ENCODE peak calls at places on chromosome 3, in eight cellular contexts. One of them, this sample, is unnamed.
A peak's percentile ranks its signal among the peaks of the same experiment; 100 is the strongest.

GRCh38 chr3:196624907-196625306 is 14.6 kb upstream of the NRROS start:
- DNase-seq in left lung: no peak
- DNase-seq in CD8-positive, alpha-beta memory T cell: no peak
- DNase-seq in hepatocyte: no peak
- DNase-seq in neuronal stem cell: no peak
- DNase-seq in Karpas-422: no peak
- DNase-seq in right atrium auricular region: no peak
- DNase-seq in pancreas: no peak
- DNase-seq in this sample: peak; percentile 85

GRCh38 chr3:17301271-17301670 is 416.5 kb downstream of the PLCL2 start:
- DNase-seq in Karpas-422: no peak
- DNase-seq in right atrium auricular region: no peak
- DNase-seq in pancreas: no peak
- DNase-seq in hepatocyte: no peak
- DNase-seq in neuronal stem cell: no peak
- DNase-seq in CD8-positive, alpha-beta memory T cell: no peak
- DNase-seq in left lung: no peak
- DNase-seq in this sample: no peak

GRCh38 chr3:49671291-49672288 is 2.6 kb upstream of the APEH start:
- DNase-seq in right atrium auricular region: no peak
- DNase-seq in Karpas-422: peak; percentile 92
- DNase-seq in pancreas: peak; percentile 77
- DNase-seq in CD8-positive, alpha-beta memory T cell: peak; percentile 56
- DNase-seq in left lung: peak; percentile 84
- DNase-seq in neuronal stem cell: peak; percentile 64
- DNase-seq in hepatocyte: peak; percentile 85
- DNase-seq in this sample: peak; percentile 86

GRCh38 chr3:171896341-171896740 is 53.2 kb downstream of the TMEM212 start:
- DNase-seq in pancreas: no peak
- DNase-seq in right atrium auricular region: no peak
- DNase-seq in left lung: no peak
- DNase-seq in neuronal stem cell: no peak
- DNase-seq in Karpas-422: no peak
- DNase-seq in hepatocyte: no peak
- DNase-seq in CD8-positive, alpha-beta memory T cell: no peak
- DNase-seq in this sample: no peak

GRCh38 chr3:119388577-119388976 is 74.8 kb downstream of the TMEM39A start:
- DNase-seq in left lung: no peak
- DNase-seq in hepatocyte: no peak
- DNase-seq in Karpas-422: no peak
- DNase-seq in neuronal stem cell: no peak
- DNase-seq in pancreas: no peak
- DNase-seq in right atrium auricular region: no peak
- DNase-seq in CD8-positive, alpha-beta memory T cell: no peak
- DNase-seq in this sample: no peak

GRCh38 chr3:195259564-195260285 is 11.2 kb downstream of the XXYLT1 start:
- DNase-seq in Karpas-422: peak; percentile 95
- DNase-seq in neuronal stem cell: peak; percentile 90
- DNase-seq in hepatocyte: peak; percentile 97
- DNase-seq in left lung: peak; percentile 96
- DNase-seq in right atrium auricular region: peak; percentile 95
- DNase-seq in CD8-positive, alpha-beta memory T cell: peak; percentile 88
- DNase-seq in pancreas: peak; percentile 72
- DNase-seq in this sample: peak; percentile 92

GRCh38 chr3:65888980-65889706 is 149.6 kb downstream of the MAGI1 start:
- DNase-seq in CD8-positive, alpha-beta memory T cell: no peak
- DNase-seq in neuronal stem cell: no peak
- DNase-seq in left lung: no peak
- DNase-seq in Karpas-422: no peak
- DNase-seq in pancreas: no peak
- DNase-seq in right atrium auricular region: no peak
- DNase-seq in hepatocyte: peak; percentile 21
- DNase-seq in this sample: peak; percentile 53

GRCh38 chr3:183278479-183279088 is 25.5 kb downstream of the B3GNT5 start:
- DNase-seq in Karpas-422: no peak
- DNase-seq in neuronal stem cell: no peak
- DNase-seq in pancreas: no peak
- DNase-seq in left lung: no peak
- DNase-seq in right atrium auricular region: no peak
- DNase-seq in CD8-positive, alpha-beta memory T cell: no peak
- DNase-seq in hepatocyte: no peak
- DNase-seq in this sample: no peak

GRCh38 chr3:128432301-128432897 is 34.3 kb downstream of the DNAJB8 start:
- DNase-seq in right atrium auricular region: no peak
- DNase-seq in hepatocyte: no peak
- DNase-seq in pancreas: no peak
- DNase-seq in CD8-positive, alpha-beta memory T cell: no peak
- DNase-seq in Karpas-422: no peak
- DNase-seq in left lung: peak; percentile 81
- DNase-seq in neuronal stem cell: no peak
- DNase-seq in this sample: no peak

DNA sequence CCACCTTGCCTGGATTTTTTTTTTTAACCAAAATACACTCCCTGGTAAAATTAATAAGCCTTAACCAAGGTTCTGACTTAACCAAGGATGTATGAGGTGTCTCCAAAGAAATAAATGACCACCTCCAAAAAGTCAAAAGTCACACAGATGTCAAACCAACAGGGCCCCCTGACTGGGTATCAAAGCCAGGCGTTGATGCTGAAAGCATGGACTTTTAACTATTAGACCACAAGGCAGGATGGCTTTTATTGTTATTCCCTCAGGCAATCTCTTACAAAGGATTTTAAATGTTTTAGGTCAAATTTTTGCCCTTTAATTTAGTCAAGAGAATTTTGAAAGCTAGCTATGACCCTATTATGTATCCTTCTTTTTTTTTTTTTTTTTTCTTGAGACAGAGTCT is 60.4 kb downstream of the OSTN start:
- DNase-seq in pancreas: no peak
- DNase-seq in CD8-positive, alpha-beta memory T cell: no peak
- DNase-seq in Karpas-422: no peak
- DNase-seq in right atrium auricular region: no peak
- DNase-seq in neuronal stem cell: no peak
- DNase-seq in hepatocyte: no peak
- DNase-seq in left lung: no peak
- DNase-seq in this sample: no peak
- H3K4me3 ChIP-seq in pancreas: no peak overlapping the region
- H3K4me3 ChIP-seq in CD8-positive, alpha-beta memory T cell: no peak overlapping the region
- H3K4me3 ChIP-seq in Karpas-422: no peak overlapping the region
- H3K4me3 ChIP-seq in right atrium auricular region: no peak overlapping the region
- H3K4me3 ChIP-seq in neuronal stem cell: no peak overlapping the region
- H3K4me3 ChIP-seq in hepatocyte: no peak overlapping the region
- H3K4me3 ChIP-seq in left lung: no peak overlapping the region
- H3K4me3 ChIP-seq in this sample: no peak overlapping the region

DNA sequence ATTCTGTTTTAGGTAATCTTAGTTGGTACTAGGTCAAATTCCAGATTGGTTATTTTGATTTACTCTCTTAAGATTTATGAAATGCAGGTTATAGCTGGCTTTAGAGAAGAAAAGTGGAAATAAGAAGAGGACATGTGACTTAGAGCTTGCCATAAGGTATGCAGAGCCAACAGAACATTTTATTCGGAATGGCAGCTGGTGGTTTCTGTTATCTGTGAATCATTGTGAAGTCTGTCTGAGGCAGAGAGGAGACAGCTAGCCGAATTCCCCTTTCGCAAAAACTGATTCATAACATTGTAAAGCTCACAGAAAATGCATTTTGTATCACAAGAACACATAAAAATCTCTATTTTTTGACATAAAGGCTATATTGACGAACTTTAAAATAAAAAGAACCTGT is 82.0 kb downstream of the FILIP1L start:
- DNase-seq in neuronal stem cell: no peak
- DNase-seq in CD8-positive, alpha-beta memory T cell: no peak
- DNase-seq in right atrium auricular region: no peak
- DNase-seq in pancreas: no peak
- DNase-seq in Karpas-422: no peak
- DNase-seq in left lung: no peak
- DNase-seq in hepatocyte: no peak
- DNase-seq in this sample: no peak
- H3K27ac ChIP-seq in neuronal stem cell: no peak overlapping the region
- H3K27ac ChIP-seq in CD8-positive, alpha-beta memory T cell: no peak overlapping the region
- H3K27ac ChIP-seq in right atrium auricular region: peak overlapping the region; percentile 29
- H3K27ac ChIP-seq in pancreas: peak overlapping the region; percentile 52
- H3K27ac ChIP-seq in Karpas-422: no peak overlapping the region
- H3K27ac ChIP-seq in left lung: peak overlapping the region; percentile 16
- H3K27ac ChIP-seq in hepatocyte: peak overlapping the region; percentile 66
- H3K27ac ChIP-seq in this sample: no peak overlapping the region

GRCh38 chr3:188343894-188344293 is 189.9 kb downstream of the LPP start:
- DNase-seq in hepatocyte: no peak
- DNase-seq in CD8-positive, alpha-beta memory T cell: no peak
- DNase-seq in Karpas-422: no peak
- DNase-seq in pancreas: no peak
- DNase-seq in left lung: no peak
- DNase-seq in neuronal stem cell: no peak
- DNase-seq in right atrium auricular region: no peak
- DNase-seq in this sample: no peak
- H3K4me1 ChIP-seq in hepatocyte: peaks cover 24% of the 10 kb centered on the region
- H3K4me1 ChIP-seq in CD8-positive, alpha-beta memory T cell: peaks cover 12% of the 10 kb centered on the region
- H3K4me1 ChIP-seq in Karpas-422: peaks cover 32% of the 10 kb centered on the region
- H3K4me1 ChIP-seq in pancreas: peaks cover 13% of the 10 kb centered on the region
- H3K4me1 ChIP-seq in left lung: peaks cover 8% of the 10 kb centered on the region
- H3K4me1 ChIP-seq in neuronal stem cell: peaks cover 3% of the 10 kb centered on the region
- H3K4me1 ChIP-seq in right atrium auricular region: no peaks in the 10 kb centered on the region
- H3K4me1 ChIP-seq in this sample: peaks cover 12% of the 10 kb centered on the region

DNA sequence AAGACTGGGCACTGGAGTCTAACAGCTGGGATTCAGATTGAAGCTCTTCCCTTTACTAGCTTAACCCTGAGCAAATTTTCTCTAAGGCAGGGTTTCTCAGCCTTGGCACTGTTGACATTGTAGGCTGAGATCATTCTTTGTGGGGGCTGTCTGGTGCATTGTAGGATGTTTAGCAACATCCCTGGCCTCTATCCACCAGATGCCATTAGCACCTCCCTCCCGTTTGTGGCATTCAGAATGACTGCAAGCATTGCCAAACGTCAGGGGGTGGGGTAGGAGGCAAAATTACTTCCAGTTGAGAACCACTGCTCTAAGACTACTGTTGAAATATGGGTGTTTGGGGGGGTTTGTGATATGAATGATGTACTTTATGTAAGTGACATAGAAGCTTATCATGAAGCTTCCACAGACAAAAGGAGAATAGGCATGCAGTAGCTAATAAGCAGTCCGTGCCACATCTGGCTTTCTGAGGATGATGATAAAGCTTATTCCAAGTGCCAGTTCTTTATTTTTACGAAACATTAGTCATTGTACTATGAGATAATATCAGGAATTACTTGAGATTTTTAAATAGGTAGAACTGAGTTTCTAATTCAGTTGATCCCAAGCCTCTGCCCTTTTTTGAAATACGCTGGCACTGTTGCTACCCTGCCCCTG is 39.3 kb downstream of the NKIRAS1 start:
- DNase-seq in neuronal stem cell: no peak
- DNase-seq in left lung: no peak
- DNase-seq in hepatocyte: no peak
- DNase-seq in right atrium auricular region: no peak
- DNase-seq in pancreas: no peak
- DNase-seq in Karpas-422: no peak
- DNase-seq in CD8-positive, alpha-beta memory T cell: no peak
- DNase-seq in this sample: no peak
- H3K4me3 ChIP-seq in neuronal stem cell: no peak overlapping the region
- H3K4me3 ChIP-seq in left lung: no peak overlapping the region
- H3K4me3 ChIP-seq in hepatocyte: no peak overlapping the region
- H3K4me3 ChIP-seq in right atrium auricular region: no peak overlapping the region
- H3K4me3 ChIP-seq in pancreas: no peak overlapping the region
- H3K4me3 ChIP-seq in Karpas-422: no peak overlapping the region
- H3K4me3 ChIP-seq in CD8-positive, alpha-beta memory T cell: no peak overlapping the region
- H3K4me3 ChIP-seq in this sample: no peak overlapping the region

GRCh38 chr3:12679468-12679867 is 15.6 kb upstream of the RAF1 start:
- DNase-seq in left lung: no peak
- DNase-seq in neuronal stem cell: no peak
- DNase-seq in hepatocyte: peak; percentile 58
- DNase-seq in right atrium auricular region: no peak
- DNase-seq in Karpas-422: no peak
- DNase-seq in pancreas: no peak
- DNase-seq in CD8-positive, alpha-beta memory T cell: no peak
- DNase-seq in this sample: no peak
- H3K27ac ChIP-seq in left lung: no peak overlapping the region
- H3K27ac ChIP-seq in neuronal stem cell: no peak overlapping the region
- H3K27ac ChIP-seq in hepatocyte: peak overlapping the region; percentile 60
- H3K27ac ChIP-seq in right atrium auricular region: peak overlapping the region; percentile 75
- H3K27ac ChIP-seq in Karpas-422: no peak overlapping the region
- H3K27ac ChIP-seq in pancreas: no peak overlapping the region
- H3K27ac ChIP-seq in CD8-positive, alpha-beta memory T cell: no peak overlapping the region
- H3K27ac ChIP-seq in this sample: no peak overlapping the region

GRCh38 chr3:57977755-57978715 is 30.2 kb upstream of the FLNB start:
- DNase-seq in CD8-positive, alpha-beta memory T cell: no peak
- DNase-seq in left lung: no peak
- DNase-seq in neuronal stem cell: no peak
- DNase-seq in Karpas-422: no peak
- DNase-seq in pancreas: no peak
- DNase-seq in right atrium auricular region: no peak
- DNase-seq in hepatocyte: peak; percentile 65
- DNase-seq in this sample: no peak

GRCh38 chr3:57972421-57973111 is 35.7 kb upstream of the FLNB start:
- DNase-seq in Karpas-422: no peak
- DNase-seq in CD8-positive, alpha-beta memory T cell: no peak
- DNase-seq in pancreas: no peak
- DNase-seq in neuronal stem cell: no peak
- DNase-seq in hepatocyte: no peak
- DNase-seq in left lung: no peak
- DNase-seq in right atrium auricular region: no peak
- DNase-seq in this sample: no peak

GRCh38 chr3:57971975-57972374 is 36.2 kb upstream of the FLNB start:
- DNase-seq in pancreas: no peak
- DNase-seq in hepatocyte: peak; percentile 73
- DNase-seq in right atrium auricular region: no peak
- DNase-seq in neuronal stem cell: no peak
- DNase-seq in Karpas-422: no peak
- DNase-seq in left lung: no peak
- DNase-seq in CD8-positive, alpha-beta memory T cell: no peak
- DNase-seq in this sample: no peak

GRCh38 chr3:57974796-57975388 is 33.3 kb upstream of the FLNB start:
- DNase-seq in neuronal stem cell: no peak
- DNase-seq in Karpas-422: no peak
- DNase-seq in hepatocyte: peak; percentile 79
- DNase-seq in left lung: no peak
- DNase-seq in CD8-positive, alpha-beta memory T cell: no peak
- DNase-seq in right atrium auricular region: no peak
- DNase-seq in pancreas: no peak
- DNase-seq in this sample: no peak

GRCh38 chr3:57973715-57974477 is 34.3 kb upstream of the FLNB start:
- DNase-seq in Karpas-422: no peak
- DNase-seq in left lung: no peak
- DNase-seq in neuronal stem cell: no peak
- DNase-seq in hepatocyte: no peak
- DNase-seq in pancreas: no peak
- DNase-seq in right atrium auricular region: no peak
- DNase-seq in CD8-positive, alpha-beta memory T cell: no peak
- DNase-seq in this sample: no peak
- H3K4me1 ChIP-seq in Karpas-422: no peaks in the 10 kb centered on the region
- H3K4me1 ChIP-seq in left lung: no peaks in the 10 kb centered on the region
- H3K4me1 ChIP-seq in neuronal stem cell: peaks cover 4% of the 10 kb centered on the region
- H3K4me1 ChIP-seq in hepatocyte: peaks cover 28% of the 10 kb centered on the region
- H3K4me1 ChIP-seq in pancreas: no peaks in the 10 kb centered on the region
- H3K4me1 ChIP-seq in right atrium auricular region: no peaks in the 10 kb centered on the region
- H3K4me1 ChIP-seq in CD8-positive, alpha-beta memory T cell: no peaks in the 10 kb centered on the region
- H3K4me1 ChIP-seq in this sample: no peaks in the 10 kb centered on the region